ENCODE peak calls at places on chromosomes 5 and 9, in six cellular contexts. U, R, O, Q, B and N are unnamed samples.

GRCh38 chr5:2158109-2158508 is 275.4 kb upstream of the IRX4 start:
- DNase-seq in U (no peak), R (no peak), O (no peak), Q (no peak), B (no peak), N (peak; percentile 4)

GRCh38 chr9:129677456-129677855 is 12.0 kb downstream of the PRRX2 start:
- DNase-seq in U (no peak), R (peak; percentile 46), O (no peak), Q (no peak), B (no peak), N (no peak)

GRCh38 chr9:107650321-107650720 is 160.8 kb upstream of the KLF4 start:
- DNase-seq in U (no peak), R (no peak), O (no peak), Q (no peak), B (peak; percentile 83), N (no peak)

GRCh38 chr9:72952914-72953313 is at the start of gene ALDH1A1:
- DNase-seq in U (peak; percentile 4), R (no peak), O (peak; percentile 73), Q (no peak), B (no peak), N (no peak)

GRCh38 chr9:111375817-111376564 is 46.0 kb upstream of the OR2K2 start:
- DNase-seq in U (no peak), R (no peak), O (no peak), Q (no peak), B (peak; percentile 20), N (peak; percentile 62)

GRCh38 chr5:2506603-2507002 is 244.9 kb downstream of the IRX2 start:
- DNase-seq in U (no peak), R (no peak), O (no peak), Q (no peak), B (no peak), N (no peak)

GRCh38 chr5:177085985-177086917 is at the start of gene FGFR4:
- DNase-seq in U (peak; percentile 82), R (peak; percentile 96), O (peak; percentile 96), Q (peak; percentile 78), B (peak; percentile 80), N (peak; percentile 81)

GRCh38 chr9:133107245-133107722 is 13.8 kb downstream of the RALGDS start:
- DNase-seq in U (no peak), R (no peak), O (no peak), Q (no peak), B (no peak), N (no peak)

GRCh38 chr9:31390352-31391025 is 994.0 kb upstream of the ACO1 start:
- DNase-seq in U (peak; percentile 6), R (peak; percentile 3), O (no peak), Q (no peak), B (no peak), N (no peak)

GRCh38 chr9:73118898-73119554 is 32.6 kb upstream of the ANXA1 start:
- DNase-seq in U (no peak), R (no peak), O (no peak), Q (peak; percentile 66), B (peak; percentile 87), N (peak; percentile 59)

GRCh38 chr9:20658677-20659473 is 25.2 kb upstream of the FOCAD start:
- DNase-seq in U (no peak), R (peak; percentile 30), O (peak; percentile 56), Q (no peak), B (peak; percentile 47), N (peak; percentile 20)

GRCh38 chr9:136179101-136179616 is 25.8 kb downstream of the LHX3 start:
- DNase-seq in U (no peak), R (no peak), O (no peak), Q (no peak), B (no peak), N (no peak)

GRCh38 chr9:5466776-5467175 is 16.4 kb downstream of the CD274 start:
- DNase-seq in U (no peak), R (peak; percentile 18), O (no peak), Q (no peak), B (no peak), N (no peak)

GRCh38 chr9:133603165-133603927 is 5.8 kb downstream of the FAM163B start:
- DNase-seq in U (no peak), R (peak; percentile 54), O (peak; percentile 44), Q (no peak), B (no peak), N (no peak)

GRCh38 chr9:87863882-87864465 is 18.7 kb upstream of the SPATA31E1 start:
- DNase-seq in U (no peak), R (no peak), O (no peak), Q (no peak), B (no peak), N (no peak)

GRCh38 chr9:87864915-87865314 is 17.8 kb upstream of the SPATA31E1 start:
- DNase-seq in U (no peak), R (no peak), O (no peak), Q (no peak), B (no peak), N (no peak)

GRCh38 chr9:87859786-87860185 is 22.9 kb upstream of the SPATA31E1 start:
- DNase-seq in U (no peak), R (no peak), O (no peak), Q (no peak), B (no peak), N (no peak)

GRCh38 chr9:87861332-87861731 is 21.3 kb upstream of the SPATA31E1 start:
- DNase-seq in U (no peak), R (no peak), O (no peak), Q (no peak), B (no peak), N (no peak)

DNA sequence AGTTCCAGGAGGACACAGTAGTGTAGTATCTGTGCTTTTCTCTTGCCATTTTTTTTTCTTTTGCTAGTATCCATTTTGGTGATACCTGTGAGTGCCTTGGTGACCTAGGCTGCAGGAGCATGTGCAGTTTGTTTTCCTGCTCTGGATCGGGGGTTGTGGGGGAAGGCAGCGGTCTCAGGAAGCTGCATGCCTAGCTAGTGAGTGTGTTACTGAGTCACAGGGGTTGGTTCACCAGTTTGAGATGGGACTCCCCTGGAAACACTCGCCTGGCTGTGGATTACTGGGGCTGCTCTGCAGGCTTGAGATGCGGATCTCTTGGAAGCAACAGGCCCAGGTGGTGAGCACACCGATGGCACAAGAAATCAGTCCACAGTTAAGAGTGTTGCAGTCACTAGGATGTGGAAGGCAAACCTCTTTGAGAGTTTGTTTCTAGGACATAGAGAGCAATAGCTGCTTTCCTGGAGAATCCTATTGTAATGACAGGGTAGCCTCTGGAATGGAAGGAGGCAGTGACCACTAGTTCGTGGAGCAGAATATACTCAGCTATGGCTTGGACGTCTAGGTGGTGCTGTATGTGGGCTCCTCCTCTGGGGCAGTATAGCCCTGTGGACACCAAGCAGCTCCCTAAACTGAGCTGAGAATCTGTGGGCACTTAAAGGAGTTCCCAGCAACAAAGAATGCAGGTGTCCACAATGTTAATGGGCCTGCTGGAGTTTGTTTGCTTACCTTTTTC is 20.0 kb upstream of the SPATA31E1 start:
- DNase-seq in U (no peak), R (no peak), O (no peak), Q (peak; percentile 35), B (peak; percentile 87), N (peak; percentile 73)
- H2AFZ ChIP-seq in U (no peak overlapping the region), R (no peak overlapping the region), O (peak overlapping the region; percentile 66), Q (peak overlapping the region; percentile 75), B (peak overlapping the region; percentile 55), N (peak overlapping the region; percentile 65)

GRCh38 chr9:125888220-125888619 is 141.0 kb downstream of the PBX3 start:
- DNase-seq in U (no peak), R (peak; percentile 75), O (no peak), Q (no peak), B (peak; percentile 81), N (no peak)
- TF ChIP-seq EZH2phosphoT487 in U (no peak), R (no peak), O (no peak), Q (no peak), B (no peak), N (no peak)

GRCh38 chr5:149724130-149724850 is 5.8 kb upstream of the PPARGC1B start:
- DNase-seq in U (peak; percentile 33), R (no peak), O (no peak), Q (no peak), B (no peak), N (no peak)
- H2AFZ ChIP-seq in U (no peak overlapping the region), R (no peak overlapping the region), O (peak overlapping the region; percentile 32), Q (no peak overlapping the region), B (no peak overlapping the region), N (no peak overlapping the region)

DNA sequence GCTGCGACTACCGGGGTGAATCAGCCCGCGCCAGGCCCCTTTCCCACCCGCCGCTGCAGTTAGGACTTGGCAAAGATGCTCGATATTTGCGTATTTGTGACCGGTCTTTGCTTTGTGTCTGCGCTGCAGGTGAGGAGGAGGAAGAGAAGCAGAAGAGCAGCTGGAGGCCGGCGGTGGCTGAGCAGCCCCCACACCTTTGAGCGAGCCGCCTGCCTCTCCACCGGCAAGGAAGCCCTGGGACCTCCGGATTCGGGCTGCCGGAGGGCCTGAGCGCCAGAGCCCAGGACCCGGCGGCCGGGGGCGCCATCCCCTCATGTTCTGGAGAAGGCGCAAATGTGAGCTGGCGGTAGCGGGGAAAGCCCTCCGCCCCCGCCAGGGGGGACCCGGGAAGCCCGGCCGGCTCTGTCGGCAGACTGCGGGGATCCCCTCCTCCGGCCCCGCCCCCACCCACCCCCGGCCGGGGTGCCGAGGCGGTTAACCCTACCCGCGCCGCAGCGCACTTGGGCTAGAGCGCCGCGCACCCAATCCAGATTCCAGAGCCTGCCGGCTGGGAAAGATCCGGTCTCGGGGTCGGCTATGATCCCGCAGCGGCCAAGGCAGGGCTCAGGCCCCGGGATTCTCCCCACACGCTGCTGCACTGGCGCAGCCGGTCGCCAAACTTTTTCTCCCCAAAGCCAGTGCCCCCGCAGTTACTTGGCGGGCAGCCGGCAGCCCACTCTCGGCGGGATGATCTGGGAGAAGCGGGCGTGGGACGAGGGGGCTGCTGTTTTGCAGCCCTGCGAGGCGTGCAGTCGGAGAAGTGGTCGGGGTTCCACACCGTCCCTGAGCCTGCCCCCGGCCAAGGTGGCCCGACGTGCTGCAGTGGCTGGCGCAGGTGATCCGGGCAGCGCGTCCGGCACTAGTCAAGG is 800 bp upstream of the KCNN2 start:
- DNase-seq in U (no peak), R (peak; percentile 93), O (peak; percentile 89), Q (no peak), B (no peak), N (no peak)
- TF ChIP-seq EZH2phosphoT487 in U (no peak), R (peak; percentile 49), O (no peak), Q (no peak), B (no peak), N (no peak)

GRCh38 chr5:108688487-108688886 is 59.2 kb upstream of the FER start:
- DNase-seq in U (no peak), R (no peak), O (no peak), Q (no peak), B (no peak), N (no peak)

GRCh38 chr5:108686676-108687075 is 61.0 kb upstream of the FER start:
- DNase-seq in U (no peak), R (no peak), O (peak; percentile 84), Q (no peak), B (no peak), N (no peak)

GRCh38 chr5:108687599-108688220 is 60.0 kb upstream of the FER start:
- DNase-seq in U (no peak), R (no peak), O (peak; percentile 32), Q (no peak), B (peak; percentile 8), N (no peak)
- H2AFZ ChIP-seq in U (no peak overlapping the region), R (peak overlapping the region; percentile 69), O (no peak overlapping the region), Q (no peak overlapping the region), B (peak overlapping the region; percentile 46), N (no peak overlapping the region)

DNA sequence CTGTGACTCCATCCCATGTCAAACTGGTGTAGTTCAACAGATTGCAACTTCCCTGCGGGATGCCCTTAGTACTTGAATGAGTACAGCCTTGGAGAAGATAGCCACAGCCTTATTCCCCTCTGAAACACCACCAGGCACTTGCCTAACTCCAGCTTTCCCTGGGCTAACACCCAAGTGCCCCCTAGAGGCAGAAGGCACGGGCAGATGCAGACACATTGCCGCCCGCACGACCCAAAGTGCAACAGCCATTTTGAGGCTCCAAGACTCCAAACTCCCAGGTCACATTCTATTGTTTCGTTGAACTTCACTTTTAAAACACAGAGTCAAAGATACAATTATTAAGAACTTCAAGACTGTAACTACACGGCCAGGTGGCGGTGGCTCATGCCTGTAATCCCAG is 163.6 kb upstream of the CDH6 start:
- DNase-seq in U (no peak), R (no peak), O (peak; percentile 59), Q (no peak), B (no peak), N (no peak)
- TF ChIP-seq EZH2phosphoT487 in U (no peak), R (no peak), O (no peak), Q (no peak), B (no peak), N (no peak)